ENCODE peak calls at places on chromosome 3, in six cellular contexts. N is activated CD4-positive, alpha-beta T cell treated with anti-CD3 and anti-CD28 coated beads, Interleukin-2, amount 50 U/mL, for 24 hours; J is T-helper 1 cell; T is breast epithelium; Z is effector memory CD4-positive, alpha-beta T cell; V is NT2/D1. S is an unnamed sample.

GRCh38 chr3:48919215-48920138 is 835 bp downstream of the ARIH2 start:
- DNase-seq in N (peak; percentile 18), J (peak; percentile 44), T (no peak), Z (peak; percentile 50), V (no peak), S (no peak)

GRCh38 chr3:99084156-99084555 is 182.7 kb upstream of the DCBLD2 start:
- DNase-seq in N (no peak), J (no peak), T (no peak), Z (no peak), V (no peak), S (no peak)

GRCh38 chr3:197750396-197750831 is 731 bp downstream of the FYTTD1 start:
- DNase-seq in N (peak; percentile 23), J (peak; percentile 48), T (peak; percentile 55), Z (peak; percentile 28), V (no peak), S (no peak)

GRCh38 chr3:183385698-183386590 is 42.5 kb downstream of the MCF2L2 start:
- DNase-seq in N (no peak), J (peak; percentile 55), T (no peak), Z (no peak), V (peak; percentile 56), S (peak; percentile 20)

GRCh38 chr3:39065197-39065596 is 13.4 kb downstream of the WDR48 start:
- DNase-seq in N (no peak), J (peak; percentile 10), T (no peak), Z (no peak), V (peak; percentile 35), S (no peak)

GRCh38 chr3:152835311-152836102 is 576 bp downstream of the P2RY1 start:
- DNase-seq in N (no peak), J (no peak), T (no peak), Z (no peak), V (peak; percentile 56), S (no peak)

GRCh38 chr3:24137958-24138875 is 193.1 kb downstream of the NR1D2 start:
- DNase-seq in N (no peak), J (no peak), T (peak; percentile 31), Z (no peak), V (no peak), S (no peak)

GRCh38 chr3:192920406-192920805 is 2.8 kb upstream of the MB21D2 start:
- DNase-seq in N (no peak), J (no peak), T (no peak), Z (no peak), V (no peak), S (no peak)

GRCh38 chr3:115040673-115041286 is 106.3 kb downstream of the ZBTB20 start:
- DNase-seq in N (no peak), J (peak; percentile 19), T (no peak), Z (no peak), V (peak; percentile 1), S (no peak)

GRCh38 chr3:59327324-59327939 is 277.6 kb upstream of the CFAP20DC start:
- DNase-seq in N (no peak), J (no peak), T (no peak), Z (no peak), V (no peak), S (no peak)

GRCh38 chr3:36482259-36482658 is 102.0 kb downstream of the STAC start:
- DNase-seq in N (no peak), J (no peak), T (no peak), Z (no peak), V (peak; percentile 9), S (no peak)

GRCh38 chr3:139935866-139936817 is 1.2 kb downstream of the CLSTN2 start:
- DNase-seq in N (no peak), J (no peak), T (no peak), Z (no peak), V (no peak), S (no peak)

GRCh38 chr3:133277813-133278212 is 122.0 kb upstream of the BFSP2 start:
- DNase-seq in N (no peak), J (no peak), T (no peak), Z (no peak), V (no peak), S (no peak)

GRCh38 chr3:128784843-128785242 is 58.9 kb downstream of the RAB7A start:
- DNase-seq in N (no peak), J (no peak), T (no peak), Z (no peak), V (no peak), S (no peak)

GRCh38 chr3:69370156-69370944 is 15.5 kb downstream of the FRMD4B start:
- DNase-seq in N (no peak), J (no peak), T (peak; percentile 43), Z (no peak), V (no peak), S (no peak)

GRCh38 chr3:188721312-188721711 is 450.5 kb upstream of the TPRG1 start:
- DNase-seq in N (no peak), J (no peak), T (no peak), Z (no peak), V (no peak), S (no peak)

GRCh38 chr3:63192248-63192647 is 85.9 kb upstream of the SYNPR start:
- DNase-seq in N (no peak), J (no peak), T (no peak), Z (no peak), V (no peak), S (peak; percentile 84)

GRCh38 chr3:98726084-98726483 is 37.1 kb upstream of the ST3GAL6 start:
- DNase-seq in N (no peak), J (no peak), T (no peak), Z (no peak), V (no peak), S (no peak)

GRCh38 chr3:40841570-40842109 is 316.9 kb downstream of the ZNF621 start:
- DNase-seq in N (no peak), J (no peak), T (no peak), Z (no peak), V (no peak), S (no peak)

S was measured in NCI-H1930.